ENCODE peak calls at places on chromosomes 5 and 9, in seven cellular contexts. U is testis, W is astrocyte of the cerebellum, V is fibroblast of pulmonary artery, I is left ventricle myocardium inferior, B is fibroblast of lung, R is lower leg skin. P is an unnamed sample.

GRCh38 chr5:140142802-140143201 is 17.1 kb downstream of the IGIP start:
- DNase-seq in B (no peak), I (no peak), R (no peak), W (no peak), U (no peak), V (no peak), P (no peak)

GRCh38 chr5:59873113-59873512 is 20.4 kb downstream of the PDE4D start:
- DNase-seq in V (peak), B (peak), W (peak), U (no peak), I (no peak), R (no peak), P (no peak)

GRCh38 chr5:31469886-31470285 is 62.0 kb downstream of the DROSHA start:
- DNase-seq in U (no peak), R (no peak), W (no peak), I (no peak), V (no peak), B (peak), P (no peak)

GRCh38 chr5:88934401-88934800 is 51.4 kb upstream of the MEF2C start:
- DNase-seq in I (no peak), B (no peak), W (no peak), R (no peak), U (no peak), V (no peak), P (no peak)

GRCh38 chr9:89362647-89363310 is 44.5 kb downstream of the SECISBP2 start:
- DNase-seq in I (no peak), W (no peak), U (no peak), V (no peak), B (no peak), R (no peak), P (no peak)

GRCh38 chr5:1521671-1522600 is 1.8 kb downstream of the LPCAT1 start:
- DNase-seq in B (peak), W (no peak), V (peak), I (no peak), U (peak), R (no peak), P (no peak)

GRCh38 chr9:71854811-71855210 is 56.2 kb downstream of the ABHD17B start:
- DNase-seq in R (no peak), W (no peak), I (no peak), V (no peak), B (no peak), U (no peak), P (no peak)

GRCh38 chr5:124652514-124652819 is 94.0 kb downstream of the ZNF608 start:
- DNase-seq in R (no peak), W (no peak), V (no peak), I (no peak), U (no peak), B (no peak), P (no peak)

GRCh38 chr5:32455311-32455710 is 10.8 kb upstream of the ZFR start:
- DNase-seq in U (no peak), R (no peak), W (no peak), V (no peak), I (no peak), B (no peak), P (no peak)

GRCh38 chr9:99431103-99431502 is 209.0 kb downstream of the SEC61B start:
- DNase-seq in R (no peak), U (no peak), V (peak), B (peak), I (no peak), W (peak), P (no peak)

GRCh38 chr9:99436636-99437035 is 214.6 kb downstream of the SEC61B start:
- DNase-seq in R (no peak), I (no peak), B (no peak), V (no peak), W (no peak), U (no peak), P (no peak)

GRCh38 chr9:99432075-99432474 is 210.0 kb downstream of the SEC61B start:
- DNase-seq in U (no peak), B (no peak), I (no peak), W (no peak), V (no peak), R (no peak), P (no peak)

GRCh38 chr9:99433095-99433494 is 211.0 kb downstream of the SEC61B start:
- DNase-seq in R (no peak), B (no peak), U (no peak), I (no peak), W (no peak), V (no peak), P (no peak)

DNA sequence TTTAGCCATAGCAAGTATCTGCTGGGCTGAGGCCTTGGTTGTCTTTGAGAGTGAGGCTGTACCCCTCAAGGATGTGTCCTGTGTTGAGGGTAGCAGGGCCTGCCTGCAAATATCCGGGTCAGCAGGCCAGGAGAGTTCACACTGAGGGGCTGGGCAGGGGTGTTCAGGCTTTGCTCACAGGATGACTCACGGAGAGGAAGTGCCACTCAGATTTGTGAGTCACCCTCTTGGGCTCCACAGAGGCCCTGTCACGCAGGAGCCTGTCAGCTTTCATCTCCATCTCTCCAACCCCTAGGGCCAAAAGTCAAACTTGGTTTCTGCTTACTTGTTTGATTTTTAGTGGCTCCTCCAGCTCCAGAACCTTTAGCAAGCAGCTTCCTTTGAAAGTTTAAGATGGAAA is 211.5 kb downstream of the SEC61B start:
- DNase-seq in U (no peak), R (peak), V (peak), W (no peak), I (no peak), B (peak), P (no peak)
- H3K4me3 ChIP-seq in U (no peak), R (no peak), V (no peak), W (no peak), I (no peak), B (no peak), P (no peak)

GRCh38 chr5:132466453-132467291 is 23.9 kb downstream of the IRF1 start:
- DNase-seq in W (peak), V (peak), B (peak), U (no peak), I (peak), R (no peak), P (no peak)
- TF ChIP-seq CTCF in W (no peak), V (no peak), B (no peak), U (no peak), I (no peak), R (no peak), P (no peak)

GRCh38 chr5:151068189-151068570 is 12.7 kb downstream of the TNIP1 start:
- DNase-seq in V (no peak), U (no peak), R (no peak), W (no peak), I (no peak), B (no peak), P (no peak)
- H3K4me3 ChIP-seq in V (no peak), U (no peak), R (no peak), W (no peak), I (no peak), B (no peak), P (no peak)

DNA sequence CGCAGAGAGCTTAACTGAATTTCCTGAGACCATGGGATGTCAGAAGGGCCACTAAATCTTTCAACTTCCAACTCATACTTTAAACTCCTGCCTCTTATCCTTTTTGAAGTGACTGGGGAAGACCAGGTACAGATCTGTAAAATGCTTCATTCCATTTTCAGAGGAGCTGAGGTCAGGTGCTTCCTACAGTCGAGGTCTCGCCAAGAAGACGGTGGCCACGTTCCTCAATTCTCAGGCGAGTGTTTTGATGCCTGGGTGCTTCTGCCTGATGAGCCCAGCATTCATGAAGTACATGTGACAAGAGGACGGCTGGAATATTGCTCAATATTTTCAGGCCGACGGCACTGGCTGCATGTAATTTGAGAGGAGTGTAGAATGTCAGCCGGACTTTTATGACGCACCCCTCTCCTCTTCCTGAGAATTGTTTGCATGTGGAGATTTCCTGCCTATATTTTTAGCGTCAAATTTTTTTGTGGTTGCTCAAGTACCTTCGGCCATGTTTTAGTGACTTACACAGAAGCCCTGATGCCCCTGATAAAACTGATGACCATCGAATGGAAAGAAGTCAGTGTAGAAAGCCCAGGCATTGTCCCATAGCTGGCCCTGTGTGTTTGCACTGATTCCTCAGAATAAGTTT is 38.8 kb upstream of the GLRX start:
- DNase-seq in U (peak), R (peak), B (peak), V (peak), I (peak), W (peak), P (no peak)
- TF ChIP-seq CTCF in U (no peak), R (no peak), B (no peak), V (no peak), I (no peak), W (no peak), P (no peak)

GRCh38 chr9:25904701-25905100 is 226.5 kb upstream of the TUSC1 start:
- DNase-seq in U (no peak), V (no peak), I (no peak), B (no peak), R (no peak), W (no peak), P (no peak)
- H3K4me3 ChIP-seq in U (no peak), V (no peak), I (no peak), B (no peak), R (no peak), W (no peak), P (no peak)

DNA sequence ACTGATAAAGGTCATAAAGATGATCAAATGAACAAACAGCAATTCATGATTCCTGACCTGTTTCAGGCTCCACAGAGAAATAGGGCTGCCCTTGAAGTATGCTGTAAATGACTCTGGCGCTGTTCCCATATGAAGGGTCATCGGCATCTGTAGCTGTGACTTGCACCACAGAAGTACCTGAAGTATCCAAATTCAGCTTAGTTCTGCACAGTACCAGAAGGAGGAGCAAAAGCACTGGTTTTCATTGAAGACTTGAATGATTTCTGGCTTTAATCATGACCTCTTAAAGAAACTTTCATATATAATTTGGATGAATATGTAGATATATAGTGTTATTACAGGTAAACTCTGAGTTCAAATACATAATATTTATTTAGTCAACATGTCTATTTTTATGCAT is 109.1 kb downstream of the CDH10 start:
- DNase-seq in V (no peak), I (no peak), W (no peak), R (no peak), U (no peak), B (no peak), P (no peak)
- TF ChIP-seq CTCF in V (no peak), I (no peak), W (no peak), R (no peak), U (no peak), B (no peak), P (peak)

GRCh38 chr5:40276426-40277102 is 403.2 kb upstream of the PTGER4 start:
- DNase-seq in U (no peak), W (no peak), B (no peak), R (no peak), I (no peak), V (no peak), P (no peak)

GRCh38 chr5:40277161-40277906 is 402.4 kb upstream of the PTGER4 start:
- DNase-seq in V (no peak), B (no peak), W (no peak), I (no peak), R (no peak), U (no peak), P (no peak)

GRCh38 chr5:40270274-40270855 is 409.4 kb upstream of the PTGER4 start:
- DNase-seq in V (no peak), B (no peak), U (no peak), R (no peak), W (no peak), I (no peak), P (no peak)

GRCh38 chr5:40271476-40271875 is 408.2 kb upstream of the PTGER4 start:
- DNase-seq in U (no peak), W (no peak), B (no peak), V (no peak), R (no peak), I (no peak), P (no peak)

DNA sequence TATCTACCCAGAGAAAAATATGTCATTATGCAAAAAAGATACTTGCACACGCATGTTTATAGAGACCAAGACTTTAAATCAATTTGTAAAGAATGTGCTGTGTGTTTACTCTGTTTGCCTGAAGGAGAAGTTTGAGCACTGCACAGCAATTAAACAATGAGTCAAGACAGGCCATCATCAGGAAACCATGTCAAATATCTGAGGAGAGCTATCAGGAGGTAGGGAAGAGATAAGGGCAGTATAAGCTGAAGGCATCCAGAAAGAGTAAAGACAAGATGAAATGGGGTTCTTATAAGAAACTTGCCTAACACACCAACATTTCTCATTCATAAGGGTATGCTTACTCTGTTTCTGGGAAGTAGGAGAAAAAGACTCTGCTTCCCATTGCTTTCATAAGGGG is 405.8 kb upstream of the PTGER4 start:
- DNase-seq in W (no peak), I (no peak), B (no peak), U (no peak), V (no peak), R (no peak), P (no peak)
- H3K4me3 ChIP-seq in W (no peak), I (no peak), B (no peak), U (no peak), V (no peak), R (no peak), P (no peak)

GRCh38 chr5:61139094-61139873 is 23.0 kb downstream of the SMIM15 start:
- DNase-seq in I (no peak), W (no peak), B (no peak), V (peak), R (no peak), U (no peak), P (no peak)
- TF ChIP-seq CTCF in I (no peak), W (peak), B (no peak), V (peak), R (no peak), U (no peak), P (peak)

GRCh38 chr9:38423273-38423938 is 848 bp downstream of the IGFBPL1 start:
- DNase-seq in W (no peak), V (no peak), B (no peak), R (no peak), I (no peak), U (no peak), P (no peak)

GRCh38 chr9:38422555-38423245 is 1.6 kb downstream of the IGFBPL1 start:
- DNase-seq in V (no peak), U (no peak), B (no peak), R (no peak), W (no peak), I (no peak), P (no peak)

GRCh38 chr9:38423939-38424843 is at the start of gene IGFBPL1:
- DNase-seq in R (no peak), W (no peak), I (no peak), V (no peak), U (peak), B (peak), P (no peak)

GRCh38 chr9:38428062-38428461 is 3.8 kb upstream of the IGFBPL1 start:
- DNase-seq in R (no peak), V (no peak), I (no peak), W (no peak), B (no peak), U (no peak), P (no peak)

DNA sequence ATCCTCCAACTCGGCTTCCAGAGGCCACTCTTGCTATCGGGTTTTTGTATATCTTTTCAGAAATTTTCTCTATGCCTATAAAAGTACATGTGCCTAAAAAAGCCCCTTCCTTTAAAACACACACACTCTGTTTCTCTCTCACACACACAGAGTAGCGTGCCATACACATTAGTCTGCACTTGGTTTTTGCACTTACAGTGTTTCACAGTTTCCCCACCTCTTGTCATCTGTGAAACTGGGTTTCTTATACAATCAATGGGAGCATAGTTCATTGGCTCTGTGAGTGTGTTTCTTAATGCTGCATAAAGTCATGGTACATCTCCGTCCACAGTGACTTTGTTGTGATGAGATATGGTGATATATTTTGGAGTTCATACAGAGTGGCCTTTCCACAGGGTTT is 664 bp upstream of the IGFBPL1 start:
- DNase-seq in W (no peak), I (no peak), R (no peak), B (no peak), U (no peak), V (no peak), P (no peak)
- H3K4me3 ChIP-seq in W (no peak), I (peak), R (no peak), B (no peak), U (peak), V (no peak), P (no peak)

P was measured in LNCaP clone FGC.